ENCODE peak calls at places on chromosomes 3 and 15, in seven cellular contexts. E is left ventricle myocardium inferior, S is cardiac fibroblast, R is GM12865, C is cardiac muscle cell, Z is hepatocyte, U is fibroblast of mammary gland. H is an unnamed sample.

GRCh38 chr15:60392601-60392985 is 5.2 kb downstream of the ANXA2 start:
- DNase-seq in E (no peak), Z (peak; percentile 57), S (peak; percentile 86), R (peak; percentile 54), U (peak; percentile 89), C (peak; percentile 82), H (peak; percentile 83)

GRCh38 chr15:45573961-45574629 is 13.1 kb upstream of the BLOC1S6 start:
- DNase-seq in S (peak; percentile 18), R (peak; percentile 53), E (no peak), U (peak; percentile 25), Z (peak; percentile 54), C (peak; percentile 6), H (peak; percentile 2)

GRCh38 chr15:52803543-52804306 is 13.6 kb upstream of the ONECUT1 start:
- DNase-seq in E (no peak), C (no peak), R (no peak), Z (no peak), U (no peak), S (no peak), H (no peak)

GRCh38 chr15:89334510-89335288 is at the start of gene POLG:
- DNase-seq in S (peak; percentile 100), E (peak; percentile 98), U (peak; percentile 98), R (peak; percentile 100), C (peak; percentile 100), Z (peak; percentile 99), H (peak; percentile 99)

GRCh38 chr15:101147181-101147580 is 104.7 kb downstream of the CHSY1 start:
- DNase-seq in C (no peak), U (no peak), E (no peak), Z (no peak), R (no peak), S (no peak), H (no peak)

GRCh38 chr3:41224120-41224806 is 25.0 kb downstream of the CTNNB1 start:
- DNase-seq in Z (no peak), R (no peak), S (peak; percentile 96), C (peak; percentile 89), U (peak; percentile 96), E (no peak), H (peak; percentile 97)

GRCh38 chr3:197430502-197430901 is 125.3 kb downstream of the BDH1 start:
- DNase-seq in E (no peak), U (peak; percentile 8), S (peak; percentile 72), C (peak; percentile 25), Z (no peak), R (no peak), H (peak; percentile 4)

GRCh38 chr3:124650798-124651197 is 79.5 kb upstream of the UMPS start:
- DNase-seq in C (no peak), R (peak; percentile 83), Z (no peak), S (no peak), U (no peak), E (no peak), H (no peak)

GRCh38 chr3:105369501-105370371 is 3.0 kb downstream of the ALCAM start:
- DNase-seq in Z (peak; percentile 79), R (peak; percentile 79), C (peak; percentile 80), S (peak; percentile 85), E (peak; percentile 67), U (peak; percentile 80), H (peak; percentile 83)

GRCh38 chr3:116579843-116580242 is 129.7 kb upstream of the TUSC7 start:
- DNase-seq in R (peak; percentile 1), U (peak; percentile 15), C (peak; percentile 3), S (peak; percentile 2), Z (peak; percentile 18), E (no peak), H (no peak)

GRCh38 chr15:99487337-99487730 is 78.5 kb upstream of the MEF2A start:
- DNase-seq in U (no peak), S (no peak), R (no peak), E (no peak), C (no peak), Z (no peak), H (no peak)

GRCh38 chr15:62588930-62589655 is 424.0 kb upstream of the C2CD4B start:
- DNase-seq in Z (no peak), E (no peak), S (peak; percentile 58), C (peak; percentile 58), U (peak; percentile 60), R (no peak), H (peak; percentile 64)

GRCh38 chr3:164302622-164303021 is 775.7 kb downstream of the SI start:
- DNase-seq in C (no peak), E (no peak), S (no peak), Z (no peak), R (no peak), U (no peak), H (no peak)

GRCh38 chr15:52406601-52407000 is 111.0 kb upstream of the MYO5C start:
- DNase-seq in C (peak; percentile 23), E (no peak), S (no peak), U (no peak), Z (no peak), R (no peak), H (peak; percentile 26)

GRCh38 chr15:32957219-32957618 is 237.3 kb downstream of the FMN1 start:
- DNase-seq in S (no peak), E (no peak), Z (no peak), C (no peak), U (no peak), R (no peak), H (no peak)

GRCh38 chr3:97694876-97695275 is 69.7 kb upstream of the ARL6 start:
- DNase-seq in E (no peak), U (no peak), S (no peak), Z (no peak), C (no peak), R (no peak), H (no peak)

GRCh38 chr3:149016669-149017541 is 25.6 kb downstream of the GYG1 start:
- DNase-seq in C (peak; percentile 88), S (peak; percentile 97), E (no peak), Z (no peak), R (no peak), U (peak; percentile 97), H (peak; percentile 91)

GRCh38 chr3:57179580-57180410 is 14.6 kb upstream of the IL17RD start:
- DNase-seq in U (peak; percentile 45), E (no peak), S (peak; percentile 44), C (peak; percentile 46), R (peak; percentile 37), Z (peak; percentile 34), H (peak; percentile 42)

GRCh38 chr3:55576621-55577020 is 89.5 kb upstream of the WNT5A start:
- DNase-seq in U (no peak), S (no peak), C (no peak), E (no peak), Z (no peak), R (no peak), H (no peak)

GRCh38 chr15:89364741-89365450 is 30.3 kb upstream of the POLG start:
- DNase-seq in Z (no peak), C (no peak), E (no peak), R (no peak), S (no peak), U (no peak), H (no peak)

GRCh38 chr3:93924491-93924890 is 49.2 kb downstream of the PROS1 start:
- DNase-seq in S (no peak), U (peak; percentile 10), C (no peak), Z (no peak), E (no peak), R (no peak), H (no peak)

DNA sequence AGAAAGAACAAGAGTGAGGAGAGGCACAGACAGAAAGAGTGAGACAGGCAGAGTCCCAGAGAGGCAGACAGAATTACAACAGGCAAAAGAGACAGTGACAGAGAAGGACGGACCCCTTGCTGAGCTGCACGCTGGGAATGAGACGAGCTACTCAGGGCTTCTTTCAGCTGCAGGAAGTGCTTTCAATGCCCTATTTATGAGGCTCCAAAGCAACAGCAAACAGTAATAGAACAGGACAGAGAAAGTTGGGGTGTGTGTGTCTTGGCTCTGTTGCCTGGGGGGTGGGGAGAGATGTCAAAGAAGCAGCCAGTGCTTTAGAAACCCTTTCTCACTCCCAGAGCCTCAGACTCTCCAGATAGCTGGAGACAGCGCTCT is 502 bp upstream of the TIMP4 start:
- DNase-seq in R (no peak), C (no peak), S (peak; percentile 9), Z (peak; percentile 10), U (no peak), E (no peak), H (no peak)
- H3K4me3 ChIP-seq in R (no peak overlapping the region), C (no peak overlapping the region), S (no peak overlapping the region), Z (no peak overlapping the region), U (no peak overlapping the region), E (peak overlapping the region; percentile 74), H (no peak overlapping the region)

DNA sequence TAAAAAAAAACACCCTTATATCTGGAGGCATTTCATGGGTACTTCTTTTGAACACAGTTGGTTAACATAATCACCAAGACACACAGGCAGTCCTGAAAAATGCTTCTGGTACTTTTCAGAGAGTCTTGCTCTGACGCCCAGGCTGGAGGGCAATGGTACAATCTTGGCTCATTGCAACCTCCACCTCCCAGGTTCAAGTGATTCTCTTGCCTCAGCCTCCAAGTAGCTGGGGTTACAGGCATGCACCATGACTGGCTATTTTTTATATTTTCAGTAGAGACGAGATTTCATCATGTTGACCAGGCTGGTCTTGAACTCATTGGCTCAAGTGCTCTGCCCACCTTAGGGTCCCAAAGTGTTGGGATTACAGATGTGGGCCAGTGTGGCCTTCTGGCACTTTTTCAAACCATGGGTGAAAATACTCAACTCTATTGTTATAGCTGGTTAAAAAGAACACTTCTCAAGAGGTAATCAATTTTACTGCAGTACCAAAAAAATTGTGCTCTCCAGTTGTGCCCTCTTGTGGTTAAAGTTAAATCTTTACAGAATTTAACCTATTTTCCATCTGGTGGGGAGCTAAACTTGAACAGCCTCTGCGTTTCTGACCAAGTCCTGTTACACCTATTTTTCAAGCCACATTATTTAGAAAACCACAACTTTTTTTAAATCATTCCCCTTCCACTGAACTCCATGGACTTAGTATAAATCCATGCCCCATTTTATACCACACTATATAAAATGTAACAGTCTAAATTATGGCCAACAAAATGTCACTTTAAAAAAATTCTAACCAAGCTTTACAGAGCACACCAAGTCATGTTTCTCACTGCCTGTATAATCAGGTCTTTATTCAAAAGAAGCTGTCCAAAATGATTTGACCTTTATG is 1.2 kb upstream of the SNAPC5 start:
- DNase-seq in E (no peak), R (peak; percentile 47), Z (peak; percentile 24), S (peak; percentile 63), C (peak; percentile 59), U (peak; percentile 59), H (peak; percentile 71)
- TF ChIP-seq CTCF in E (peak; percentile 48), R (peak; percentile 30), Z (peak; percentile 50), S (peak; percentile 31), C (peak; percentile 37), U (peak; percentile 39), H (peak; percentile 43)

GRCh38 chr3:121747976-121748375 is 1.6 kb downstream of the GOLGB1 start:
- DNase-seq in R (no peak), Z (no peak), E (no peak), U (no peak), S (peak; percentile 9), C (no peak), H (no peak)
- H3K4me3 ChIP-seq in R (peak overlapping the region; percentile 93), Z (peak overlapping the region; percentile 86), E (peak overlapping the region; percentile 96), U (peak overlapping the region; percentile 95), S (peak overlapping the region; percentile 89), C (peak overlapping the region; percentile 81), H (peak overlapping the region; percentile 88)

DNA sequence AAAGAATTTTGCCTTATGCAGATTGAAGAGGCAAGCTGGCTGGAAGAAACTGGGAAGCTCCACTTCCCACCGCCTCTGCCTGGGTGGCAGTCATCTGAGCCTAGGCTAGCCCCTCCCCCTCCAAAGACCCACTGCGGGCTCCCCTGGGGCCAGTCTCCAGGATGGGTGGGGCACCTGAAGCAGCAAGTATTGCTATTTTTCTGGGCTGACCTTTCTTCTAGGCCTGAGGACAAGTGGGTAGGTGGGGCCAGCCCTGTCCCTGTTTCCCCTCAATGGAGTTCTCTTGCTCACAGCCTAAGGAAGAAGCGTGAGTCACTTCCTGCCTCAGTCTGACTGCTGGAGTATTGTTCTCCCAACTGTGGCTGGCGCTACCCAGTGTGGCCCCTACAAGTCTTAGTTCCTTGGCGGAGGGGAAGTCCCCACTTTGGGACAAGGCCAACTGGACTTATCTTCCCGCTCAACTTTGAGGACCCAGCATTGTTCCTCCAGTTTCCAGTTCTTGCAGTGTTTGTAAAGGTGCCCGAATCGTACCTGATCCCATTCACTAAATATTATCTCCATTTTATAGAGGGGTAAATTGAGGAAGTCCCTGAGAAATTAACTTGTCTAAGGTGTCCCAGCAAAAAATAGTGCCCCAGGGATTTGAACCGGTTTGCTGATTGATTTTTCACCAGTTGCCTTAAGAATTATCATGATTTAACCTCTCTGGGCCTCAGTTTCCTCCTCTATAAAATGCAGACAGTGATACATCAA is 1.4 kb downstream of the FURIN start:
- DNase-seq in R (peak; percentile 35), C (peak; percentile 89), U (peak; percentile 88), S (peak; percentile 95), Z (peak; percentile 76), E (peak; percentile 83), H (peak; percentile 90)
- TF ChIP-seq CTCF in R (no peak), C (no peak), U (no peak), S (no peak), Z (no peak), E (no peak), H (no peak)

H was measured in fibroblast of the aortic adventitia.